ENCODE peak calls at places on chromosomes 5 and 9, in nine cellular contexts. G, O, P, C, S, I, B, M and D are unnamed samples.

GRCh38 chr5:90161399-90161798 is 248.2 kb downstream of the CETN3 start:
- DNase-seq in G (peak), O (peak), P (no peak), C (peak), S (no peak), I (no peak), B (peak), M (peak), D (peak)

GRCh38 chr9:15873573-15874177 is 320.8 kb downstream of the CCDC171 start:
- DNase-seq in G (peak), O (no peak), P (no peak), C (peak), S (no peak), I (peak), B (peak), M (peak), D (peak)

GRCh38 chr5:42858709-42859108 is 47.0 kb upstream of the SELENOP start:
- DNase-seq in G (peak), O (no peak), P (peak), C (no peak), S (peak), I (no peak), B (no peak), M (peak), D (no peak)

GRCh38 chr5:35863159-35863558 is 6.5 kb downstream of the IL7R start:
- DNase-seq in G (no peak), O (no peak), P (peak), C (no peak), S (no peak), I (no peak), B (peak), M (no peak), D (no peak)

GRCh38 chr5:95163079-95163478 is 121.8 kb downstream of the MCTP1 start:
- DNase-seq in G (no peak), O (no peak), P (no peak), C (no peak), S (no peak), I (no peak), B (no peak), M (no peak), D (no peak)

GRCh38 chr5:640461-641330 is 28.6 kb downstream of the CEP72 start:
- DNase-seq in G (no peak), O (peak), P (no peak), C (no peak), S (no peak), I (no peak), B (no peak), M (no peak), D (no peak)

GRCh38 chr5:96565843-96566242 is 96.3 kb upstream of the CAST start:
- DNase-seq in G (no peak), O (no peak), P (no peak), C (peak), S (no peak), I (peak), B (peak), M (peak), D (peak)

GRCh38 chr5:64646169-64646568 is 44.1 kb upstream of the SHISAL2B start:
- DNase-seq in G (no peak), O (no peak), P (no peak), C (no peak), S (no peak), I (no peak), B (no peak), M (no peak), D (no peak)

GRCh38 chr5:90134892-90135291 is 274.7 kb downstream of the CETN3 start:
- DNase-seq in G (no peak), O (peak), P (no peak), C (peak), S (no peak), I (peak), B (no peak), M (no peak), D (peak)

GRCh38 chr9:134389659-134390058 is 63.4 kb downstream of the RXRA start:
- DNase-seq in G (no peak), O (no peak), P (no peak), C (no peak), S (no peak), I (no peak), B (no peak), M (no peak), D (no peak)

GRCh38 chr5:124641154-124641792 is 105.2 kb downstream of the ZNF608 start:
- DNase-seq in G (no peak), O (no peak), P (no peak), C (no peak), S (no peak), I (no peak), B (no peak), M (no peak), D (no peak)

GRCh38 chr5:142543951-142544753 is 141.7 kb downstream of the FGF1 start:
- DNase-seq in G (no peak), O (no peak), P (no peak), C (peak), S (no peak), I (peak), B (no peak), M (no peak), D (no peak)

GRCh38 chr5:169945831-169946261 is 34.4 kb downstream of the INSYN2B start:
- DNase-seq in G (no peak), O (peak), P (peak), C (peak), S (peak), I (peak), B (no peak), M (no peak), D (peak)

GRCh38 chr5:80799041-80799440 is 144.3 kb upstream of the DHFR start:
- DNase-seq in G (no peak), O (no peak), P (no peak), C (no peak), S (no peak), I (no peak), B (no peak), M (no peak), D (peak)

GRCh38 chr9:133633681-133633990 is 2.5 kb upstream of the DBH start:
- DNase-seq in G (no peak), O (no peak), P (no peak), C (no peak), S (no peak), I (no peak), B (no peak), M (no peak), D (no peak)

GRCh38 chr5:59598547-59598874 is 295.0 kb downstream of the PDE4D start:
- DNase-seq in G (no peak), O (no peak), P (no peak), C (peak), S (no peak), I (no peak), B (peak), M (no peak), D (no peak)

GRCh38 chr5:151151793-151152192 is 5.8 kb downstream of the ANXA6 start:
- DNase-seq in G (no peak), O (peak), P (no peak), C (peak), S (no peak), I (peak), B (peak), M (no peak), D (peak)

GRCh38 chr9:109912082-109912581 is 132.1 kb downstream of the PALM2AKAP2 start:
- DNase-seq in G (no peak), O (no peak), P (no peak), C (peak), S (no peak), I (peak), B (no peak), M (no peak), D (peak)

GRCh38 chr5:33180900-33181299 is 259.9 kb upstream of the TARS1 start:
- DNase-seq in G (no peak), O (no peak), P (no peak), C (peak), S (no peak), I (peak), B (no peak), M (peak), D (peak)

GRCh38 chr9:9117866-9118265 is 1318.3 kb upstream of the DMAC1 start:
- DNase-seq in G (no peak), O (no peak), P (no peak), C (no peak), S (no peak), I (no peak), B (no peak), M (no peak), D (no peak)

GRCh38 chr9:9108641-9109040 is 1309.1 kb upstream of the DMAC1 start:
- DNase-seq in G (no peak), O (no peak), P (no peak), C (no peak), S (no peak), I (no peak), B (no peak), M (peak), D (no peak)

GRCh38 chr9:9112001-9112725 is 1312.6 kb upstream of the DMAC1 start:
- DNase-seq in G (no peak), O (no peak), P (no peak), C (no peak), S (no peak), I (no peak), B (no peak), M (no peak), D (no peak)
- TF ChIP-seq CTCF in G (no peak), O (no peak), P (no peak), C (no peak), S (no peak), I (no peak), B (no peak), M (no peak), D (no peak)

DNA sequence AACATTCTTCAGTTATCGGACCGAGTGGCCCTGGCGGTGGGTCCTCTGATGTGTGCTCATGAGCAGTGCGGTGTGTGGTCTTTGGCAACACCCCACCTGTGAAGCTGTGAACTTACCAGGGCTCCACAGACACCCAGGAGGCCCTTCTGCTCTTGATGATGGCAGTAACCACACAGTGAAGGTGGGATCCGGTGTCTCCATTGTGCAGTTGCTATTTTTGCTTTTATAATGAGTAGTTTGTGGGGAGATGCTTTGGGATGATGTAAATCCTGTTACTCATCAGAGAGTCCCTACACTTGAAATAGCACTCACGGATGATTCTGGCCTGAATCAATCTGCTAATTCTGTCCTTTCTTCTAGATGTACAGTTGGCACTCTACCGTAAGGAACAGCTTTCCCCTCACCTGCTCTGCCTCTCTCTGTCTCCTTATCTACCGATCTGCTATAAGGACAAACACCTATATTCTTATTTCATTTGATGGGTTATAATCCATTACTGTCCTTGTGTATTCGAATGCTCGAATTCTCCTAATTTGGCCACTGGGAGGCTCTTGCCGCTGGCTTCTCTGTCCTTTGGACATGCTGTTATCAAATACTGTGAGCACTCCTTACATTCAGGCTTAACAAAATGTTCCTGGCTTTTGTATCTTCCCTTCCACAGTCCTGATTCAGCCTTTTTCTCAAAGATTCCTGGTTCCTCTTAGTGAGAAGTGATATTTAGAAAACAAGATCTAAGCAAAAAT is 20.2 kb downstream of the ATPSCKMT start:
- DNase-seq in G (no peak), O (no peak), P (no peak), C (no peak), S (no peak), I (peak), B (no peak), M (peak), D (peak)
- H3K4me3 ChIP-seq in G (no peak), O (no peak), P (no peak), C (no peak), S (no peak), I (no peak), B (no peak), M (no peak), D (no peak)

GRCh38 chr9:113998114-113998513 is 80.0 kb downstream of the AMBP start:
- DNase-seq in G (no peak), O (no peak), P (no peak), C (no peak), S (no peak), I (no peak), B (no peak), M (no peak), D (no peak)

GRCh38 chr9:113997610-113998009 is 80.5 kb downstream of the AMBP start:
- DNase-seq in G (no peak), O (no peak), P (no peak), C (no peak), S (no peak), I (no peak), B (no peak), M (no peak), D (no peak)

GRCh38 chr9:113999256-114000062 is 78.6 kb downstream of the AMBP start:
- DNase-seq in G (no peak), O (no peak), P (peak), C (no peak), S (no peak), I (no peak), B (no peak), M (no peak), D (no peak)

GRCh38 chr9:114000063-114000454 is 78.0 kb downstream of the AMBP start:
- DNase-seq in G (no peak), O (no peak), P (no peak), C (no peak), S (no peak), I (no peak), B (no peak), M (no peak), D (no peak)

DNA sequence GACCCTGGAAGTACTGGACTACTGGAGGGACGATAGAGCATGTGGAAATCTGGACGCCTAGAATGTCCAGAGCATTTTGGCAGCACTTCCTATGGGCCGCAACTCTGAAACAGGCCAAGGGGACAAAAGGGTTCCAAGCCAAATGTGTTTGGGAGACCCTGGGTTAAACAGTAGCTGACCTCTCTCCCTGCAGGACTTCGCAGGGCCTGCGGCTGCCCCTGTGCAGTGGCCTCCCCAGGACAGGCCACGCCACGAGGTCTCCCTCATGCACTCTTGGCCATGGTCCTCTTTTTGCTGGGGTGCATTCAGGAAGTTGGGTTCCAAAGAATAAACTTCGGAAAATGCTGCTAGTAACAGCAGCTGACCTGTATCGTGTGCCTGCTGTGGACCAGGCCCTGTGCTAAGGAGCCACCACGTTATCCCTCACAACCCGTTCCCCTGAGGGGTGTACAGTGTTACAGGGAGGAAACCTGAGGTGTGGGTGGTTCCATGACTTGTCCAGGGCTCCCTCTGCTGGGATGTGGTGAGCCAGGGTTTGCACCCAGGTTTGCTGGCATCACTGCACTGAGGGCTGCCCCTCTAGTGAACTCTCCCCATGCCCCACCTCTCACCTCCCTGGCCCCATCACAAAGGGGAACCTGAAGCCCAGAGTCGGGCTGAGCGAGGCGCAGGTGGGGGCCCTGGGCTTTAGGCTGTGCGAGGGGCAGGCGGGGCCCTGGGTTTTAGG is 79.4 kb downstream of the AMBP start:
- DNase-seq in G (no peak), O (no peak), P (no peak), C (no peak), S (no peak), I (peak), B (no peak), M (peak), D (no peak)
- TF ChIP-seq CTCF in G (peak), O (no peak), P (no peak), C (peak), S (no peak), I (peak), B (no peak), M (peak), D (peak)

DNA sequence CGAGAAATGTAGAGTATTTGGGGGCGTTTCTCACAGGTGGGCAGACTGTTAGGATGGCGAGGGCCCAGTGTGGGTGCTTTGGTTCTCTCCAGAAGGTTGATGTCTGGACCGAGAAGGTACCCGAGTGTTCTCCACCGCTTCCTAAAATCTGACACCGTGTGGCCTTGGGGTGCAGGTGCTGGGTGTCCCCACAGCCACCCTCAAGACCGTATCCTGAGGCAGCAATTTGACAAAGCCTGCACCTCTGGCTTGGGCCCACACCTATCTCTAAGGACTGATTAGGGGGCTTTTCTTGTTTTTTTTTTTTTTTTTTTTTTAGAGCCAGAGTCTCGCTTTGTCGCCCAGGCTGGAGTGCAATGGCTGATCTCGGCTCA is 1.3 kb downstream of the PPP1R26 start:
- DNase-seq in G (no peak), O (no peak), P (no peak), C (no peak), S (no peak), I (no peak), B (no peak), M (no peak), D (no peak)
- H3K4me3 ChIP-seq in G (peak), O (peak), P (peak), C (peak), S (peak), I (peak), B (peak), M (peak), D (peak)

DNA sequence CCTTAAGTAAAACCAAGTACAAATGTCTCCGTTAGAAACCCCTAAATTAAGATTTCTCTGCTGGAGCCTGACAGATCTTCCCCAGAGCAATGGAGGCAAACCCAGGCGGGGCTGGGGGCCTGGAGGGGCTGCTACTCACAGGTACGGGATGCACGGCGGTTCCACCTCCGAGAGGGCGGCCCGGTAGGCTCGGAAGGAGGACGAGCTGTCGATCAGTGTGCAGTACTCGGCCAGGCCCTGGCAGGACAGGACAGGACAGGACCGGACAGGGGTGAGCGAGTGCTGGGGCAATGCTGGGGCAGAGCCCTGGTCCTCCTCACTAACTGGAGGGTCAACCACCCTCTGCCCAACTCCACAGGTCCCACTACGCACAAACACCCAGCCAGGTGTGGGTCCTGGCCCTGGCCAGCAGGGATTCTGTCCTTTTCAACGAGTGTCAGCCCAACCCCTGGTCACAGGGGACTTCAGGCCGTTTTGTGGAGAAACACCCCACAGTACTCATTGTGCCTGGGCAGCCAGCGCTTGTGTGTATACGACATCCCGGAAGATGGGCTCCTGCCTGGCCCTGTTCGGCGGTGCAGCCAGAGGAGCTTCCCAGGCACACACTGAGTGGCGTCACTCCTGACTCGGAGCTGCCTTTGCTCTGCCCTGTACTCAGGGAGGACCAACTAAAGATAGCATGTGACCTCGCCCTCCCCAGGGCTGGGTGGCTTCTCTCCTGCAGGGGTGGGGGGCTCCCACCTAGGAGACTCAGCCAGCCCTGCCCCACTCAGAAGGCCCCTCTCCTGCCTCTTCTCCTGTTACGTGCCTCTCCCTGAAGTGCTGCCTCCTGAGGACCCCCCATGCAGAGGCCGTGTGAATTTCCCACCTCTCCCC is 37.4 kb downstream of the PRRT1B start:
- DNase-seq in G (no peak), O (no peak), P (no peak), C (no peak), S (no peak), I (no peak), B (no peak), M (no peak), D (no peak)
- TF ChIP-seq CTCF in G (no peak), O (no peak), P (no peak), C (no peak), S (no peak), I (no peak), B (no peak), M (no peak), D (no peak)

GRCh38 chr5:1855075-1855474 is 27.6 kb downstream of the IRX4 start:
- DNase-seq in G (no peak), O (no peak), P (no peak), C (no peak), S (no peak), I (no peak), B (no peak), M (no peak), D (no peak)
- H3K4me3 ChIP-seq in G (no peak), O (no peak), P (no peak), C (no peak), S (no peak), I (no peak), B (no peak), M (no peak), D (no peak)

DNA sequence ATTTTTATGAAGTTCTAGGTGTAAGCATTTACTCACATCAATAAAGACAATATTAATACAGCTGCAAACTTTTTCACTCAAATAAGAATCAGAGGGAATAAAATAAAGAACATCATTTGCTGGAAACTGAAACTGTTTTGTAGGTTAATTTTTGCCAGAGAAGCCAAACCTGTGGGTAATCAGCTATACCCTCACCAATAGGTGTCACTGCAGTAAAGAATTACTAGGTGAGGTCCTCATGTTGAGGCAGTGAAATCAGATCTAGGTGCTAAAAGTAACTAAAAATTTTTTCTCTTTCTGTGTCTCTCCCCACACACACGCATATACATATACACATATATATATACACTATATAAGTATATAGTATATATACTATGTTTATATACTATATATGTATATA is 1016.3 kb upstream of the SEMA6A start:
- DNase-seq in G (peak), O (no peak), P (no peak), C (peak), S (no peak), I (peak), B (peak), M (peak), D (peak)
- TF ChIP-seq CTCF in G (peak), O (no peak), P (peak), C (peak), S (no peak), I (peak), B (no peak), M (peak), D (peak)

DNA sequence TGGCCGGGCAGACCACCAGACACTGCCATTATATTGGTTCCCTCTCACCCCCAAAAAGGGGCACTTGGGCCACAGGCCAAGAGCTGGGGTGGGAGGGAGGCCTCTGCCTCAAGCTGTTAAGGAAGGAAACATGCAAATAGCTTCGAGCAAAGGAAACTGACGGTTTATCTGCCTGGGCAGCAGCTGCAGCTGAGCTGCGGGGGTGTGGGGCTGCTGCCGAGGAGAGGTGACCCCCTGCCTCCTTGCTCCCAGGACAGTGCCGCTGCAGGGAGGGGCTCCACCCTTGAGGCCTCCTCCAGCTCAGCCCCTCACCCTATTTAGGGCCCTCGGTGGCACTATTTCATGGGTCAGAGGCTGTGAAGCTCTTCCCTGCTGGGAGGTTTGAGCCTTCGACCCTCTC is 789 bp downstream of the DOK3 start:
- DNase-seq in G (no peak), O (no peak), P (no peak), C (no peak), S (no peak), I (no peak), B (peak), M (no peak), D (no peak)
- H3K4me3 ChIP-seq in G (no peak), O (peak), P (no peak), C (no peak), S (peak), I (no peak), B (peak), M (no peak), D (no peak)